ENCODE peak calls at places on chromosomes 16 and 17, in six cellular contexts. V is tibial nerve, F is H1, O is IMR-90, E is fibroblast of the aortic adventitia, N is endothelial cell. U is an unnamed sample.

GRCh38 chr16:22681881-22682291 is 132.1 kb upstream of the HS3ST2 start:
- DNase-seq in F (no peak), N (no peak), O (no peak), V (no peak), E (no peak), U (no peak)

GRCh38 chr16:70453891-70454220 is 539 bp upstream of the FCSK start:
- DNase-seq in V (no peak), E (no peak), O (no peak), F (no peak), N (no peak), U (no peak)

GRCh38 chr17:29732209-29732608 is 109.5 kb upstream of the CORO6 start:
- DNase-seq in V (no peak), F (no peak), O (no peak), E (no peak), N (no peak), U (no peak)

GRCh38 chr16:24534634-24535033 is 4.7 kb upstream of the RBBP6 start:
- DNase-seq in O (no peak), N (no peak), F (no peak), V (no peak), E (peak), U (no peak)

GRCh38 chr16:71421911-71422310 is 19.9 kb downstream of the TLE7 start:
- DNase-seq in O (no peak), E (no peak), N (peak), V (no peak), F (peak), U (no peak)

GRCh38 chr17:31321971-31322370 is 549 bp upstream of the EVI2A start:
- DNase-seq in V (no peak), E (no peak), O (no peak), N (no peak), F (no peak), U (no peak)

GRCh38 chr17:17156107-17156506 is 50.0 kb downstream of the PLD6 start:
- DNase-seq in F (no peak), O (peak), N (no peak), E (peak), V (no peak), U (no peak)

GRCh38 chr16:16162591-16162990 is 60.7 kb downstream of the ABCC6 start:
- DNase-seq in O (no peak), N (no peak), E (no peak), F (no peak), V (no peak), U (no peak)

GRCh38 chr16:30677931-30678585 is 19.8 kb downstream of the FBRS start:
- DNase-seq in O (no peak), F (peak), V (no peak), E (no peak), N (no peak), U (no peak)

GRCh38 chr17:14197582-14197981 is 39.1 kb downstream of the CDRT15 start:
- DNase-seq in E (no peak), O (no peak), N (no peak), F (no peak), V (no peak), U (no peak)

GRCh38 chr17:44381810-44382209 is 7.6 kb downstream of the ITGA2B start:
- DNase-seq in N (no peak), E (no peak), F (no peak), O (no peak), V (no peak), U (no peak)

GRCh38 chr16:68072038-68072695 is 13.0 kb upstream of the NFATC3 start:
- DNase-seq in O (peak), F (peak), N (no peak), V (peak), E (no peak), U (peak)

GRCh38 chr16:50121721-50122445 is 31.2 kb upstream of the TENT4B start:
- DNase-seq in E (no peak), N (no peak), V (no peak), O (no peak), F (no peak), U (no peak)

DNA sequence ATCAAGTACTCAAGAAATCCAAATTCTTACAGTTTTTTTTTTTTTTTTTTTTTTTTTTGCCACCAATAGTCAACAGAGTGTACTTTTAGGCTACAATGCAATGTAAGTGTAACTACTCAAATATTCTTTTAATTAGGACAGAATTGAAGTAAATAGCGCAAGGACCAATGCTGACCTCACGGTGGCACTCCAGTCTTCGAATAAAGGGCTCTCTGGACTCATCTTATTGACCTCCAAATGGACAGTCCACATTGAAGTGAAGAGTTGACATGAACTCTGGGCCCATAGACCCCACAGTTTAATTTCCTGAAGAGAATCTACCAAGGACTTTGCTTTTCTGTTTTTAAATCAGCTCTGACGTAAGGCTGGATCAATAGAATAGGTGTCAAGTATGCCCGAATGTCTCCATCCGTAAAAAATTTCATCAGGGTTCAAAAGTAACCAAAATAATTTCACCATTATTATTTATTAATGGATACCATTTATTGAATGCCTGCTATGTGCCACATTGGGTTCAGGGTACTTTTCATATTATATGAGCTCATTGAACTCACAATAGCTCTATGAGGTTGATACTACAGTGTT is 7.3 kb upstream of the DDX52 start:
- DNase-seq in O (peak), N (peak), V (no peak), E (peak), F (no peak), U (no peak)
- TF ChIP-seq CTCF in O (peak), N (peak), V (no peak), E (peak), F (peak), U (no peak)

GRCh38 chr17:47693667-47694017 is 319 bp upstream of the TBKBP1 start:
- DNase-seq in E (no peak), O (no peak), N (peak), F (no peak), V (no peak), U (no peak)
- TF ChIP-seq CTCF in E (no peak), O (no peak), N (no peak), F (no peak), V (no peak), U (no peak)

DNA sequence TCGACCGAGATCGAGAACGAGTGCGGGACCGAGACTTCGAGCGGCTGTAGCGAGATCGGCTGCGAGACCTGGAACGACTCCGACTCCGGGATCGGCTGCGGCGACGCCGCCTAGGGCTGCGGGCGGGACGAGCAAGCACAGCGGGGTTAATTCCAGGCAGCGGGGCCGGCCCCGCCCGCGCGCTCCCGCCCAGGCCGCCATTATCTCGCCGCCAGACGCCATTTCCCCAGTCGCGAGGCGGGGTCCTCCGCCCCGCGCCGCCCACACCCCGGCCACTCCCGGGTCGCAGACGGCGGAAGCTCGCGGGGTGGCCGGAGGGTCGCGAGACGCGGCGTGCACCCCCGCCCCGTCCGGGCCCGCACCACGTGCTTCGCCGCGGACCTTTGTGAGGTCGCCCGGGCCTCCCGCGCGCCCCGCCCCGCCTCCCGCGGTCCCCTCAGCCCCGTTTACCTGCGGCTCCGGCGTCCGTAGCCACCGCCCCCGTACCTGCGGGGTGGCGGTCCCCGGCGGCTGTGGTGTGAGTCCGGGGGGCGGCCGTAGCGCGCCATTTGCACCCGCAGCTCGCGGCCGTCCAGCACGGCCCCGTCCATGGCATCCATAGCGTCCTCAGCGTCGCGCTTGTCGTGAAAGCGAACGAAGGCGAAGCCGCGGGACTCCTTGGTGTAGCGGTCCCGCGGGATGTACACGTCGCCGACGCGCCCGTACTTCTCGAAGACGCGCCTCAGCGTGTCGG is 616 bp downstream of the SRSF2 start:
- DNase-seq in F (peak), O (peak), N (peak), V (peak), E (peak), U (no peak)
- TF ChIP-seq CTCF in F (peak), O (peak), N (no peak), V (no peak), E (peak), U (no peak)

DNA sequence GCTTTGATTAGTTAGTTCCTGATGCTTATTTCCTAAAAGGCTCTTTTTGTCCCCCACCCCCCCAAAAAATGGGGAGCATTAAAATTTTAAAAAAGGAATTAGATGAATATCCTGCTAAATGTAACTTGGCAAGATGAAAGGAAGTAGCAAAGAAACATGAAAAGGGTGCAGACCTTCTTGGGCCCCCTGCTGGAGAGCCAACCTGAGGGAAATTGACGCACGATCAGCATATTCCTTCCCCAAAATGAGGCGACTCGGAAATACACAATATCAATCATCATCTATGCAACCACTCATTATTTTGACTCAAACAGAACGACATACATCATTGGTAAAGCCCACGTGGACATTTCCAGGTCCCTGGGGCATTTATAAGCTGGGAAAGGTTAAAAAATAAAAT is 59.7 kb downstream of the GRIN2A start:
- DNase-seq in O (no peak), F (no peak), N (peak), V (no peak), E (no peak), U (no peak)
- TF ChIP-seq CTCF in O (no peak), F (peak), N (peak), V (no peak), E (peak), U (no peak)

GRCh38 chr17:58156839-58157803 is 8.9 kb downstream of the OR4D1 start:
- DNase-seq in V (no peak), N (peak), F (peak), O (no peak), E (no peak), U (no peak)
- TF ChIP-seq CTCF in V (no peak), N (no peak), F (peak), O (no peak), E (no peak), U (no peak)

GRCh38 chr17:56505154-56505756 is 88.2 kb upstream of the NOG start:
- DNase-seq in E (no peak), O (no peak), F (no peak), V (no peak), N (no peak), U (no peak)

GRCh38 chr17:56497132-56497531 is 96.4 kb upstream of the NOG start:
- DNase-seq in O (no peak), N (no peak), F (no peak), V (no peak), E (no peak), U (no peak)

GRCh38 chr17:56502120-56502519 is 91.4 kb upstream of the NOG start:
- DNase-seq in E (no peak), F (no peak), N (no peak), V (no peak), O (no peak), U (no peak)

DNA sequence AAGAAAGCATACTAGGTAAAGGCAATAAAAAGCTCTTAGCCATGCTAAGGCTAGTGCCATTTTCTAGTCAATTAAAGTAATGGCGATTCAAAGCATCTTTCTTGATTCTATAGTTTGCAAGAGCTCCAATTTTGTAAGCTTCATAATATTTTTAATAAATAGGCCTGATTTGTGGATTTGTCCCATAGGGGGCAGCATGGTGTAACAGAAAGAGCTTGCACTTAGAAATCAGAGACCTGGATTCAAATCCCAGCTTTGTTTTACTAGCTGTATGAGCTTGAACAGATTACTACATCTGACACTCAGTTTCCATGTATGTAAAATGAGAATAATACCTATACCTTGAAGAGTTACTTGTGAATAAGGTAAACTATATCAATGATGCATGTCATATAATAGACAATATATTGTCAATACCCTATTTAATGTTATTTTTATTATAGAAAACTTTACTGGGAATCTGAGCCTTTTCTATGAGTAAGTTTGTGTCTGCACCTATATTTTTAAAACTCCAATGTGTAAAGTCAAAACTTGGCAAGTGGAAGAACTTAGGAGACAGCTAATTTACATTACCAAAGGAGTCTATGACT is 93.6 kb upstream of the NOG start:
- DNase-seq in E (peak), O (peak), N (peak), F (no peak), V (peak), U (no peak)
- TF ChIP-seq CTCF in E (peak), O (peak), N (peak), F (peak), V (no peak), U (no peak)

GRCh38 chr16:12578001-12578400 is 225.7 kb downstream of the CPPED1 start:
- DNase-seq in O (no peak), F (no peak), N (no peak), E (no peak), V (no peak), U (no peak)
- TF ChIP-seq CTCF in O (no peak), F (no peak), N (no peak), E (no peak), V (no peak), U (no peak)

GRCh38 chr16:27791404-27791719 is 241.4 kb downstream of the KATNIP start:
- DNase-seq in E (no peak), F (no peak), N (no peak), V (no peak), O (no peak), U (no peak)
- TF ChIP-seq CTCF in E (no peak), F (no peak), N (no peak), V (no peak), O (no peak), U (no peak)

DNA sequence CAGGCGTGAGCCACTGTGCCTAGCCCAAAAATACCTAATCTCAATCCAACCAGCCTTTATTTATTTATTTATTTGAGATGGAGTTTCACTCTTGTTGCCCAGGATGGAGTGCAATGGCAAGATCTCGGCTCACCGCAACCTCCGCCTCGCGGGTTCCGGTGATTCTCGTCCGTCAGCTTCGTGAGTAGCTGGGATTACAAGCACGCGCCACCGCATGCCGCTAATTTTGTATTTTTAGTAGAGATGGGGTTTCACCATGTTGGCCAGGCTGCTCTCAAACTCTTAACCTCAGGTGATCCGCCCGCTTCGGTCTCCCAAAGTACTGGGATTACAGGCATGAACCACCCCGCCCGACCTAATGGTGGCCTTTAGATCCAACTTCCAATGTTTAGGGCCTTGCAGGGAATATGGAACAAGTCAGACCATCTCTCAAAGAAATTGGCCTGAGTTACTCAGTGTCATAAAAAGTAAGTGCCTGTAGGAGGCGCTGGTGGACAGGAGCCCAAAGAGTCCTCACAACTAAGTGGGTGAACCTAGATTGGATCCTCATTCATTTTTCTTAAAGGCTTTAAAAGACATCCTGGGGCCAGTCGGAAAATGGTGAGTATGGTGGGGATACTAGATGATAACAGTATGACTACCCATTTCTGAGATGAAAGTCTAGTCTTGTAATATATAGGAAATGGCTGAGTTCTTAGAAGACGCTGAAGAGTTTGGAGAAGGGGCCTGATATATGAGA is 4.6 kb downstream of the ZSCAN10 start:
- DNase-seq in V (no peak), N (peak), O (peak), E (peak), F (peak), U (no peak)
- TF ChIP-seq CTCF in V (peak), N (peak), O (peak), E (peak), F (peak), U (no peak)

U was measured in vagina.